ENCODE peak calls at places on chromosomes 11 and 22, in four cellular contexts. Z is heart left ventricle, U is prostate gland, I is transverse colon. P is an unnamed sample.

GRCh38 chr11:57332694-57333440 is 2.8 kb downstream of the SSRP1 start:
- DNase-seq in Z (peak; percentile 20), U (no peak), I (no peak), P (no peak)

GRCh38 chr11:75383246-75383645 is 16.1 kb upstream of the RPS3 start:
- DNase-seq in U (no peak), Z (no peak), I (no peak), P (no peak)

GRCh38 chr11:80023416-80023815 is 582.6 kb upstream of the TENM4 start:
- DNase-seq in U (no peak), Z (no peak), I (no peak), P (no peak)

GRCh38 chr11:117662255-117662654 is 134.8 kb downstream of the DSCAML1 start:
- DNase-seq in U (no peak), Z (no peak), I (no peak), P (no peak)

GRCh38 chr22:44207981-44208317 is 27.2 kb downstream of the PARVG start:
- DNase-seq in U (no peak), Z (no peak), I (no peak), P (no peak)

GRCh38 chr11:96465537-96465936 is 75.7 kb downstream of the JRKL start:
- DNase-seq in I (no peak), Z (no peak), U (no peak), P (no peak)

GRCh38 chr11:131583823-131584222 is 213.4 kb downstream of the NTM start:
- DNase-seq in I (no peak), U (no peak), Z (no peak), P (no peak)

GRCh38 chr11:95414217-95414616 is 183.2 kb upstream of the SESN3 start:
- DNase-seq in I (no peak), U (no peak), Z (no peak), P (no peak)

GRCh38 chr11:12377106-12377823 is at the start of gene PARVA:
- DNase-seq in U (peak; percentile 44), Z (peak; percentile 86), I (peak; percentile 76), P (peak; percentile 76)

GRCh38 chr11:102592634-102593581 is 32.2 kb downstream of the MMP20 start:
- DNase-seq in I (no peak), Z (no peak), U (no peak), P (no peak)

GRCh38 chr11:63527667-63528066 is 8.9 kb upstream of the PLAAT4 start:
- DNase-seq in U (no peak), Z (no peak), I (no peak), P (no peak)

GRCh38 chr22:41197808-41198585 is 7.1 kb upstream of the L3MBTL2 start:
- DNase-seq in I (peak; percentile 56), Z (no peak), U (no peak), P (no peak)

GRCh38 chr11:122814401-122814800 is 23.9 kb upstream of the CRTAM start:
- DNase-seq in Z (no peak), U (no peak), I (peak; percentile 12), P (no peak)

GRCh38 chr22:48828688-48829087 is 999.0 kb downstream of the BRD1 start:
- DNase-seq in Z (peak; percentile 51), U (no peak), I (no peak), P (no peak)
- TF ChIP-seq POLR2A in Z (no peak), U (no peak), I (no peak), P (no peak)

GRCh38 chr22:29766632-29767288 is at the start of gene ZMAT5:
- DNase-seq in U (peak; percentile 97), Z (peak; percentile 94), I (peak; percentile 96), P (peak; percentile 95)

GRCh38 chr22:29765905-29766631 is 739 bp downstream of the ZMAT5 start:
- DNase-seq in I (peak; percentile 44), U (no peak), Z (no peak), P (no peak)

GRCh38 chr22:29767289-29768051 is at the start of gene UQCR10:
- DNase-seq in I (peak; percentile 93), Z (peak; percentile 96), U (peak; percentile 89), P (peak; percentile 88)

GRCh38 chr22:29769723-29770321 is 2.7 kb downstream of the UQCR10 start:
- DNase-seq in U (no peak), Z (no peak), I (no peak), P (no peak)

GRCh38 chr22:29768052-29768680 is 997 bp downstream of the UQCR10 start:
- DNase-seq in I (no peak), U (no peak), Z (no peak), P (no peak)
- TF ChIP-seq POLR2A in I (no peak), U (no peak), Z (no peak), P (no peak)

DNA sequence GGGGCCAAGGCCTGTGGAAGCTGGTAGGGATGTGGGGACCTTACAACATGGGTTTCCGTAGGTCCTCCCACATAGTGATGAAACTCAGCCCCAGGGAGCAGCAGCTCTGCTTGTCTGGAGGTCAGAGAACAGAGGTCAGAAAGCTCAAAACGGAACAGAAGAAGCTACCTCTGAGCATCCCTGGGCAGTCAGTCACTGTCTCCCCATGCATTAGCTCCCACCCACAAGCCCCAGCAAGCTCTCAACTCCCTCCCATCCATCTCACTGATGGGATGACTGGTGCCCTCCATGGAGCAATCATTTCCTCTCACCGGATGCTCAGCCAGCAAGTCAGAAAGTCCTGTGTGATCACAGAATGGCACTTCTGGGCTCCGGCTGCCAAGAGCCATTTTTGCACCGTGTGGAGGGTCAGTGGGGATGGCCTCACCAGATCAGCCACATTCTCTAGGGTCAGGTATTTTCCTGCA is 1.9 kb downstream of the TPP1 start:
- DNase-seq in Z (no peak), I (no peak), U (no peak), P (no peak)
- TF ChIP-seq POLR2A in Z (no peak), I (no peak), U (no peak), P (no peak)

GRCh38 chr22:31436132-31436531 is 36.7 kb downstream of the DRG1 start:
- DNase-seq in I (no peak), Z (no peak), U (peak; percentile 20), P (no peak)

GRCh38 chr22:31431950-31432349 is 32.5 kb downstream of the DRG1 start:
- DNase-seq in Z (no peak), I (no peak), U (no peak), P (no peak)
- TF ChIP-seq POLR2A in Z (no peak), I (no peak), U (no peak), P (no peak)

GRCh38 chr11:6474806-6475500 is 1.2 kb upstream of the TRIM3 start:
- DNase-seq in U (no peak), Z (no peak), I (no peak), P (no peak)

GRCh38 chr11:6475936-6476335 is 2.2 kb upstream of the TRIM3 start:
- DNase-seq in U (peak; percentile 47), I (no peak), Z (no peak), P (no peak)

GRCh38 chr11:6474423-6474792 is 667 bp upstream of the TRIM3 start:
- DNase-seq in I (no peak), Z (no peak), U (no peak), P (no peak)

GRCh38 chr11:6472934-6473333 is 807 bp downstream of the TRIM3 start:
- DNase-seq in I (no peak), U (no peak), Z (no peak), P (peak; percentile 16)

GRCh38 chr11:6473481-6474422 is at the start of gene TRIM3:
- DNase-seq in I (peak; percentile 96), U (peak; percentile 96), Z (peak; percentile 97), P (peak; percentile 96)
- TF ChIP-seq POLR2A in I (peak; percentile 85), U (peak; percentile 81), Z (peak; percentile 87), P (peak; percentile 77)

GRCh38 chr11:126281666-126282175 is 1.2 kb upstream of the TIRAP start:
- DNase-seq in I (no peak), Z (no peak), U (no peak), P (no peak)

GRCh38 chr11:126281245-126281644 is 1.6 kb upstream of the TIRAP start:
- DNase-seq in U (no peak), Z (no peak), I (no peak), P (no peak)

GRCh38 chr11:126282361-126282741 is 542 bp upstream of the TIRAP start:
- DNase-seq in Z (peak; percentile 72), U (peak; percentile 24), I (peak; percentile 57), P (peak; percentile 64)

GRCh38 chr11:126284829-126285228 is 1.9 kb downstream of the TIRAP start:
- DNase-seq in Z (no peak), I (peak; percentile 83), U (no peak), P (peak; percentile 55)

DNA sequence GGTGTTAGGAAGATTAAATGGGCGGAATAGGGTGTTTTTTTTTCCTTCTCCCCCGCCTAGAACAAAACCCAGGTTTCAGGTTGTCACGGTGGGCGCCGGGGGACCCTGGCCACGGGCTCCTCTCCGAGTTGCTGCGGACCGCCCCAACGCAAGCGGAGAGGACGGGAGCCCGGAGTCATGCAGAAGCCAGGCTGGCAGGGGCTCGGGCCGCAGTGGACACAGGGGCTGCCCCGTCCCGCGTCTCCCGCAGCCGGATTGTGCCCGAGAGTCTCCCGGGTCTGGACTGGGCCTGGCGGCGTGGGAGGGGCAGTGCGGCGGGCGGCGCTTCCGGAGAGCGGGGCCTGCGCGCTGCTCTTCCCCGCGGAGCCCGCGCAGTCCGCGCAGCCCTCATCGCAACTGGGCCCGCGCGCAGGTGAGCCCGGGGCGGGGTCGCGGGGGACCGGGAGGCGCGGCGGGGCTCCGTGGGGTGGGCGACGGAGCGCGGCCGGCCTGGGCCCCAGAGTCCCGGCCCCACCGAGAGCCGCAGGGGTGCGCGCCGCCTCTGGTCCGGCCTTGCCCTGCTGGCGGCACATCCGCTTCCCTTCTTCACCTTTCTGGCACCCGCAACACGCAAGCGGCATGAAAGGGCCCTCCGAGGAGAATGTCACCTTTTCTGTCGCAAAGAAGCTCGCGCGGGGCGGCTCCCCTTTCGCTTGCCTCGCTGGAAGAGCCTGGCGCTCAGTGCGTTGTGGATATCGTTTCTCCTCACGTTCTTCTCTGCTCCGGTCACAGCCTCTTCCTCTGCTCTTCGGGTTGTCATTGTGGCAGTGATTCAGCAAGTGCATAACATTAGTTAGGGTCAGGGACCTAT is at the start of gene TIRAP:
- DNase-seq in Z (peak; percentile 88), U (peak; percentile 56), I (peak; percentile 76), P (peak; percentile 61)
- TF ChIP-seq POLR2A in Z (peak; percentile 67), U (peak; percentile 42), I (peak; percentile 68), P (peak; percentile 57)

DNA sequence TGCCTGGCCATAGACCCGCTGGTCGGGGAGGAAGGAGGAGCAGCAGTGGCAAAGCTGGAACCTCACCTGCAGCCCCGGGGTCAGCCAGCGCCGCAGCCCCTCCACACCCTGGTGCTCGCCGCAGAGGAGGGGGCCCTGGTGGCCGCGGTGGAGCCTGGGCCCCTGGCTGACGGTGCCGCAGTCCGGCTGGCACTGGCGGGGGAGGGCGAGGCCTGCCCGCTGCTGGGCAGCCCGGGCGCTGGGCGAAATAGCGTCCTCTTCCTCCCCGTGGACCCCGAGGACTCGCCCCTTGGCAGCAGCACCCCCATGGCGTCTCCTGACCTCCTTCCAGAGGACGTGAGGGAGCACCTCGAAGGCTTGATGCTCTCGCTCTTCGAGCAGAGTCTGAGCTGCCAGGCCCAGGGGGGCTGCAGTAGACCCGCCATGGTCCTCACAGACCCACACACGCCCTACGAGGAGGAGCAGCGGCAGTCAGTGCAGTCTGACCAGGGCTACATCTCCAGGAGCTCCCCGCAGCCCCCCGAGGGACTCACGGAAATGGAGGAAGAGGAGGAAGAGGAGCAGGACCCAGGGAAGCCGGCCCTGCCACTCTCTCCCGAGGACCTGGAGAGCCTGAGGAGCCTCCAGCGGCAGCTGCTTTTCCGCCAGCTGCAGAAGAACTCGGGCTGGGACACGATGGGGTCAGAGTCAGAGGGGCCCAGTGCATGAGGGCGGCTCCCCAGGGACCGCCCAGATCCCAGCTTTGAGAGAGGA is 11.9 kb downstream of the TMEM121B start:
- DNase-seq in U (no peak), I (no peak), Z (no peak), P (no peak)
- TF ChIP-seq POLR2A in U (no peak), I (no peak), Z (no peak), P (no peak)

DNA sequence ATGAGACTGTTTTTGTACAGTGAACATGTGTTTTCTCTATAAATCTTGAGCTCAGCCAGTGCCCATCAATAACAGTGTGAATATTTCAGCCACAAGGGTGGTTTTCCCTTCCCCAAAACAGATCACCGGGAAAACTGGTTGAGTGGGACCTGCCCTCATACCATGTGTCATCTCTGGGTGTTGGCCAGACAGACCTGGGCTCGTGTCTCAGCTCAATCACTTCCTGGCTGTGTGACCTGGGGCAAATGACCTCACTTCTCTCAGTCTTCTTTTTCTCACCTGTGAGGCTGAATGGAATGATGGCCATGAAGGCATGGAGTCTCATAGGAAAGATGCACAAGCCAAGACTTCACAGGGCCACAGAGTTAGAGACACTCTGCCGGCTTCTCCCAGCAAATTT is 74.7 kb downstream of the COMMD9 start:
- DNase-seq in Z (no peak), U (no peak), I (no peak), P (no peak)
- TF ChIP-seq POLR2A in Z (no peak), U (no peak), I (no peak), P (no peak)

P was measured in uterus.